ENCODE peak calls at places on chromosomes 16 and 17, in five cellular contexts. Q, X, R, A and M are unnamed samples.

GRCh38 chr17:17595755-17596154 is 4.2 kb upstream of the PEMT start:
- DNase-seq in A (no peak), R (no peak), X (no peak), Q (no peak), M (no peak)

GRCh38 chr17:82287013-82287848 is 13.7 kb upstream of the CSNK1D start:
- DNase-seq in X (no peak), R (no peak), A (no peak), Q (no peak), M (no peak)

GRCh38 chr16:52469775-52470174 is 77.2 kb downstream of the TOX3 start:
- DNase-seq in X (no peak), Q (no peak), A (no peak), R (no peak), M (no peak)

GRCh38 chr16:22260490-22260889 is 36.7 kb upstream of the POLR3E start:
- DNase-seq in X (no peak), A (no peak), R (no peak), Q (no peak), M (no peak)

GRCh38 chr17:68141050-68141449 is 105.5 kb downstream of the KPNA2 start:
- DNase-seq in R (no peak), Q (no peak), X (no peak), A (no peak), M (no peak)

GRCh38 chr17:70080541-70081347 is 5.7 kb downstream of the KCNJ16 start:
- DNase-seq in Q (no peak), A (no peak), X (no peak), R (no peak), M (no peak)

GRCh38 chr17:19897108-19897854 is 29.5 kb upstream of the ULK2 start:
- DNase-seq in X (no peak), A (no peak), R (no peak), Q (no peak), M (no peak)

GRCh38 chr16:13936596-13937081 is 16.7 kb downstream of the ERCC4 start:
- DNase-seq in X (no peak), R (no peak), Q (no peak), A (peak), M (no peak)

GRCh38 chr16:20300312-20301097 is 26.8 kb downstream of the GP2 start:
- DNase-seq in A (peak), X (peak), Q (no peak), R (peak), M (peak)

GRCh38 chr17:4492762-4493561 is 5.7 kb upstream of the SPNS2 start:
- DNase-seq in X (no peak), Q (no peak), R (no peak), A (peak), M (peak)

GRCh38 chr17:82703935-82704865 is 5.7 kb upstream of the RAB40B start:
- DNase-seq in R (no peak), A (no peak), Q (no peak), X (no peak), M (no peak)

GRCh38 chr17:32120086-32120485 is 22.2 kb upstream of the RHOT1 start:
- DNase-seq in R (no peak), X (no peak), A (no peak), Q (no peak), M (no peak)

GRCh38 chr16:56856876-56857447 is 8.0 kb upstream of the SLC12A3 start:
- DNase-seq in A (no peak), R (no peak), Q (no peak), X (no peak), M (no peak)

GRCh38 chr17:3256575-3256974 is 41.6 kb downstream of the OR3A1 start:
- DNase-seq in R (no peak), Q (no peak), A (no peak), X (no peak), M (no peak)

GRCh38 chr17:7932483-7932891 is 481 bp downstream of the CNTROB start:
- DNase-seq in Q (no peak), X (peak), R (peak), A (no peak), M (peak)

GRCh38 chr16:30745082-30745481 is 3.1 kb upstream of the PHKG2 start:
- DNase-seq in X (no peak), A (no peak), R (no peak), Q (no peak), M (no peak)

GRCh38 chr17:68288804-68289203 is 2.1 kb downstream of the SLC16A6 start:
- DNase-seq in X (peak), R (no peak), Q (no peak), A (no peak), M (no peak)

GRCh38 chr16:82675300-82675699 is 48.5 kb downstream of the CDH13 start:
- DNase-seq in Q (no peak), R (no peak), A (no peak), X (no peak), M (no peak)

GRCh38 chr16:51290410-51290809 is 139.3 kb upstream of the SALL1 start:
- DNase-seq in A (no peak), Q (no peak), R (no peak), X (no peak), M (no peak)

GRCh38 chr16:49649013-49649785 is 206.7 kb downstream of the ZNF423 start:
- DNase-seq in R (no peak), A (no peak), X (no peak), Q (no peak), M (no peak)

GRCh38 chr17:83183951-83184506 is 104.6 kb downstream of the METRNL start:
- DNase-seq in A (no peak), X (no peak), R (peak), Q (no peak), M (no peak)

GRCh38 chr17:49585422-49586027 is 9.9 kb downstream of the NXPH3 start:
- DNase-seq in R (no peak), Q (no peak), A (no peak), X (no peak), M (peak)

GRCh38 chr17:79940381-79941087 is 95.1 kb downstream of the TBC1D16 start:
- DNase-seq in A (no peak), Q (no peak), R (no peak), X (no peak), M (peak)

GRCh38 chr17:42673885-42674754 is 2.7 kb downstream of the PLEKHH3 start:
- DNase-seq in R (peak), Q (no peak), X (no peak), A (no peak), M (peak)

GRCh38 chr16:28878083-28878926 is at the start of gene ATP2A1:
- DNase-seq in Q (no peak), A (no peak), X (no peak), R (no peak), M (no peak)